ENCODE peak calls at places on chromosomes 13 and 19, in six cellular contexts. One of them, this sample, is unnamed.

GRCh38 chr19:41995959-41996797 is 2.1 kb upstream of the ATP1A3 start:
- DNase-seq in fibroblast of pulmonary artery: no peak
- DNase-seq in HL-60: no peak
- DNase-seq in Calu3: no peak
- DNase-seq in psoas muscle: no peak
- DNase-seq in neural crest cell: peak
- DNase-seq in this sample: no peak

GRCh38 chr13:49806126-49806536 is 13.6 kb upstream of the KPNA3 start:
- DNase-seq in fibroblast of pulmonary artery: no peak
- DNase-seq in HL-60: no peak
- DNase-seq in Calu3: no peak
- DNase-seq in psoas muscle: no peak
- DNase-seq in neural crest cell: no peak
- DNase-seq in this sample: no peak

GRCh38 chr19:53977991-53978731 is 13.3 kb upstream of the CACNG6 start:
- DNase-seq in fibroblast of pulmonary artery: peak
- DNase-seq in HL-60: no peak
- DNase-seq in Calu3: no peak
- DNase-seq in psoas muscle: peak
- DNase-seq in neural crest cell: peak
- DNase-seq in this sample: peak

GRCh38 chr19:4365341-4365740 is 22.0 kb downstream of the MPND start:
- DNase-seq in fibroblast of pulmonary artery: no peak
- DNase-seq in HL-60: no peak
- DNase-seq in Calu3: no peak
- DNase-seq in psoas muscle: no peak
- DNase-seq in neural crest cell: no peak
- DNase-seq in this sample: no peak

GRCh38 chr13:72643339-72643989 is 84.0 kb downstream of the MZT1 start:
- DNase-seq in fibroblast of pulmonary artery: peak
- DNase-seq in HL-60: peak
- DNase-seq in Calu3: peak
- DNase-seq in psoas muscle: no peak
- DNase-seq in neural crest cell: peak
- DNase-seq in this sample: peak

GRCh38 chr13:54958781-54959180 is 1930.2 kb downstream of the OLFM4 start:
- DNase-seq in fibroblast of pulmonary artery: no peak
- DNase-seq in HL-60: no peak
- DNase-seq in Calu3: no peak
- DNase-seq in psoas muscle: no peak
- DNase-seq in neural crest cell: no peak
- DNase-seq in this sample: no peak

GRCh38 chr13:36850790-36851438 is 31.9 kb downstream of the RFXAP start:
- DNase-seq in fibroblast of pulmonary artery: peak
- DNase-seq in HL-60: peak
- DNase-seq in Calu3: peak
- DNase-seq in psoas muscle: no peak
- DNase-seq in neural crest cell: no peak
- DNase-seq in this sample: peak

GRCh38 chr19:15323496-15324235 is 8.7 kb downstream of the BRD4 start:
- DNase-seq in fibroblast of pulmonary artery: peak
- DNase-seq in HL-60: peak
- DNase-seq in Calu3: peak
- DNase-seq in psoas muscle: peak
- DNase-seq in neural crest cell: no peak
- DNase-seq in this sample: no peak

GRCh38 chr13:61024046-61024445 is 391.6 kb downstream of the PCDH20 start:
- DNase-seq in fibroblast of pulmonary artery: no peak
- DNase-seq in HL-60: no peak
- DNase-seq in Calu3: no peak
- DNase-seq in psoas muscle: no peak
- DNase-seq in neural crest cell: no peak
- DNase-seq in this sample: no peak

GRCh38 chr19:38391911-38392464 is 3.5 kb downstream of the SPRED3 start:
- DNase-seq in fibroblast of pulmonary artery: no peak
- DNase-seq in HL-60: no peak
- DNase-seq in Calu3: no peak
- DNase-seq in psoas muscle: no peak
- DNase-seq in neural crest cell: no peak
- DNase-seq in this sample: no peak

GRCh38 chr19:6033744-6034264 is 55.9 kb upstream of the RANBP3 start:
- DNase-seq in fibroblast of pulmonary artery: no peak
- DNase-seq in HL-60: no peak
- DNase-seq in Calu3: no peak
- DNase-seq in psoas muscle: no peak
- DNase-seq in neural crest cell: no peak
- DNase-seq in this sample: no peak

GRCh38 chr13:61084983-61085382 is 330.7 kb downstream of the PCDH20 start:
- DNase-seq in fibroblast of pulmonary artery: no peak
- DNase-seq in HL-60: no peak
- DNase-seq in Calu3: no peak
- DNase-seq in psoas muscle: no peak
- DNase-seq in neural crest cell: no peak
- DNase-seq in this sample: no peak

GRCh38 chr13:42466123-42466522 is 107.8 kb upstream of the TNFSF11 start:
- DNase-seq in fibroblast of pulmonary artery: no peak
- DNase-seq in HL-60: no peak
- DNase-seq in Calu3: no peak
- DNase-seq in psoas muscle: no peak
- DNase-seq in neural crest cell: no peak
- DNase-seq in this sample: no peak

GRCh38 chr13:42466609-42467008 is 107.3 kb upstream of the TNFSF11 start:
- DNase-seq in fibroblast of pulmonary artery: no peak
- DNase-seq in HL-60: no peak
- DNase-seq in Calu3: no peak
- DNase-seq in psoas muscle: no peak
- DNase-seq in neural crest cell: no peak
- DNase-seq in this sample: no peak
- TF ChIP-seq CTCF in fibroblast of pulmonary artery: no peak
- TF ChIP-seq CTCF in HL-60: no peak
- TF ChIP-seq CTCF in Calu3: no peak
- TF ChIP-seq CTCF in psoas muscle: no peak
- TF ChIP-seq CTCF in neural crest cell: no peak
- TF ChIP-seq CTCF in this sample: no peak

GRCh38 chr13:46521486-46521885 is 31.5 kb upstream of the LRCH1 start:
- DNase-seq in fibroblast of pulmonary artery: no peak
- DNase-seq in HL-60: no peak
- DNase-seq in Calu3: no peak
- DNase-seq in psoas muscle: no peak
- DNase-seq in neural crest cell: no peak
- DNase-seq in this sample: no peak
- TF ChIP-seq CTCF in fibroblast of pulmonary artery: no peak
- TF ChIP-seq CTCF in HL-60: no peak
- TF ChIP-seq CTCF in Calu3: no peak
- TF ChIP-seq CTCF in psoas muscle: no peak
- TF ChIP-seq CTCF in neural crest cell: no peak
- TF ChIP-seq CTCF in this sample: no peak

GRCh38 chr13:96817336-96817941 is 176.8 kb downstream of the OXGR1 start:
- DNase-seq in fibroblast of pulmonary artery: peak
- DNase-seq in HL-60: no peak
- DNase-seq in Calu3: no peak
- DNase-seq in psoas muscle: no peak
- DNase-seq in neural crest cell: no peak
- DNase-seq in this sample: peak
- TF ChIP-seq CTCF in fibroblast of pulmonary artery: peak
- TF ChIP-seq CTCF in HL-60: no peak
- TF ChIP-seq CTCF in Calu3: no peak
- TF ChIP-seq CTCF in psoas muscle: peak
- TF ChIP-seq CTCF in neural crest cell: peak
- TF ChIP-seq CTCF in this sample: peak

GRCh38 chr19:48636859-48637448 is at the start of gene DBP:
- DNase-seq in fibroblast of pulmonary artery: no peak
- DNase-seq in HL-60: peak
- DNase-seq in Calu3: peak
- DNase-seq in psoas muscle: peak
- DNase-seq in neural crest cell: no peak
- DNase-seq in this sample: no peak

GRCh38 chr19:48635966-48636858 is 967 bp downstream of the DBP start:
- DNase-seq in fibroblast of pulmonary artery: no peak
- DNase-seq in HL-60: peak
- DNase-seq in Calu3: no peak
- DNase-seq in psoas muscle: peak
- DNase-seq in neural crest cell: no peak
- DNase-seq in this sample: no peak

GRCh38 chr19:48638831-48639381 is 1.7 kb upstream of the DBP start:
- DNase-seq in fibroblast of pulmonary artery: no peak
- DNase-seq in HL-60: no peak
- DNase-seq in Calu3: no peak
- DNase-seq in psoas muscle: peak
- DNase-seq in neural crest cell: no peak
- DNase-seq in this sample: no peak

GRCh38 chr19:48637948-48638830 is 1.0 kb upstream of the DBP start:
- DNase-seq in fibroblast of pulmonary artery: peak
- DNase-seq in HL-60: peak
- DNase-seq in Calu3: peak
- DNase-seq in psoas muscle: peak
- DNase-seq in neural crest cell: peak
- DNase-seq in this sample: peak

GRCh38 chr19:48637449-48637947 is 319 bp upstream of the DBP start:
- DNase-seq in fibroblast of pulmonary artery: peak
- DNase-seq in HL-60: peak
- DNase-seq in Calu3: peak
- DNase-seq in psoas muscle: peak
- DNase-seq in neural crest cell: peak
- DNase-seq in this sample: peak
- TF ChIP-seq CTCF in fibroblast of pulmonary artery: no peak
- TF ChIP-seq CTCF in HL-60: no peak
- TF ChIP-seq CTCF in Calu3: no peak
- TF ChIP-seq CTCF in psoas muscle: no peak
- TF ChIP-seq CTCF in neural crest cell: no peak
- TF ChIP-seq CTCF in this sample: no peak

GRCh38 chr13:85970727-85971126 is 171.5 kb upstream of the SLITRK6 start:
- DNase-seq in fibroblast of pulmonary artery: peak
- DNase-seq in HL-60: no peak
- DNase-seq in Calu3: no peak
- DNase-seq in psoas muscle: no peak
- DNase-seq in neural crest cell: no peak
- DNase-seq in this sample: no peak
- TF ChIP-seq CTCF in fibroblast of pulmonary artery: peak
- TF ChIP-seq CTCF in HL-60: no peak
- TF ChIP-seq CTCF in Calu3: no peak
- TF ChIP-seq CTCF in psoas muscle: no peak
- TF ChIP-seq CTCF in neural crest cell: peak
- TF ChIP-seq CTCF in this sample: no peak